ENCODE peak calls at places on chromosomes 16 and 17, in eight cellular contexts. J is uterus, S is lung, C is GM23248, E is endodermal cell, Y is hepatocyte, G is neural progenitor cell, K is brain microvascular endothelial cell. N is an unnamed sample.

GRCh38 chr16:86783626-86784266 is 205.4 kb downstream of the FOXL1 start:
- DNase-seq in J (no peak), S (no peak), C (peak; percentile 71), E (no peak), Y (no peak), G (no peak), K (no peak), N (no peak)

GRCh38 chr17:3843935-3844516 is 2.0 kb downstream of the NCBP3 start:
- DNase-seq in J (no peak), S (no peak), C (peak; percentile 56), E (peak; percentile 92), Y (peak; percentile 63), G (peak; percentile 58), K (no peak), N (no peak)

GRCh38 chr17:55735784-55736405 is 13.2 kb upstream of the TMEM100 start:
- DNase-seq in J (peak; percentile 36), S (no peak), C (peak; percentile 82), E (no peak), Y (peak; percentile 78), G (peak; percentile 74), K (peak; percentile 45), N (no peak)

GRCh38 chr16:19196871-19197270 is 28.8 kb downstream of the SYT17 start:
- DNase-seq in J (no peak), S (peak; percentile 45), C (no peak), E (no peak), Y (no peak), G (no peak), K (no peak), N (no peak)

GRCh38 chr17:38415250-38416194 is 12.7 kb upstream of the ARHGAP23 start:
- DNase-seq in J (no peak), S (peak; percentile 69), C (peak; percentile 74), E (peak; percentile 90), Y (peak; percentile 64), G (peak; percentile 61), K (peak; percentile 31), N (no peak)

GRCh38 chr17:7354262-7354781 is 634 bp upstream of the TMEM95 start:
- DNase-seq in J (no peak), S (no peak), C (peak; percentile 87), E (no peak), Y (peak; percentile 75), G (peak; percentile 62), K (peak; percentile 55), N (no peak)

GRCh38 chr17:67466251-67466650 is 89.2 kb downstream of the PITPNC1 start:
- DNase-seq in J (no peak), S (no peak), C (no peak), E (peak; percentile 50), Y (no peak), G (no peak), K (no peak), N (no peak)

GRCh38 chr16:24493859-24494258 is 45.5 kb upstream of the RBBP6 start:
- DNase-seq in J (no peak), S (no peak), C (peak; percentile 26), E (no peak), Y (no peak), G (no peak), K (no peak), N (no peak)

GRCh38 chr16:2827481-2827790 is 2.7 kb upstream of the ZG16B start:
- DNase-seq in J (no peak), S (no peak), C (no peak), E (peak; percentile 36), Y (no peak), G (no peak), K (no peak), N (no peak)

GRCh38 chr17:34740516-34740915 is 161.1 kb downstream of the TMEM132E start:
- DNase-seq in J (no peak), S (no peak), C (no peak), E (peak; percentile 17), Y (no peak), G (no peak), K (no peak), N (no peak)

GRCh38 chr17:12790806-12791148 is 1.5 kb downstream of the ARHGAP44 start:
- DNase-seq in J (no peak), S (peak; percentile 77), C (no peak), E (no peak), Y (no peak), G (no peak), K (no peak), N (no peak)

GRCh38 chr16:54176376-54176901 is 110.1 kb downstream of the IRX3 start:
- DNase-seq in J (no peak), S (no peak), C (peak; percentile 45), E (peak; percentile 85), Y (peak; percentile 67), G (peak; percentile 13), K (no peak), N (no peak)

GRCh38 chr16:87436225-87437172 is 44.4 kb downstream of the MAP1LC3B start:
- DNase-seq in J (no peak), S (no peak), C (peak; percentile 73), E (no peak), Y (no peak), G (no peak), K (peak; percentile 64), N (no peak)

GRCh38 chr17:80285237-80285920 is 24.7 kb downstream of the RNF213 start:
- DNase-seq in J (no peak), S (no peak), C (no peak), E (no peak), Y (no peak), G (no peak), K (no peak), N (no peak)

GRCh38 chr16:81061855-81062608 is 15.0 kb downstream of the C16orf46 start:
- DNase-seq in J (no peak), S (no peak), C (no peak), E (no peak), Y (no peak), G (no peak), K (no peak), N (no peak)

GRCh38 chr17:35345926-35346771 is 27.3 kb downstream of the SLFN11 start:
- DNase-seq in J (peak; percentile 69), S (peak; percentile 75), C (peak; percentile 71), E (peak; percentile 80), Y (peak; percentile 23), G (peak; percentile 38), K (no peak), N (peak; percentile 40)

GRCh38 chr17:74296548-74296936 is 22.5 kb downstream of the DNAI2 start:
- DNase-seq in J (peak; percentile 30), S (peak; percentile 49), C (peak; percentile 62), E (peak; percentile 94), Y (peak; percentile 88), G (peak; percentile 82), K (peak; percentile 51), N (peak; percentile 78)

GRCh38 chr17:17790673-17791464 is 45.9 kb downstream of the SREBF1 start:
- DNase-seq in J (no peak), S (no peak), C (no peak), E (no peak), Y (no peak), G (no peak), K (no peak), N (no peak)

GRCh38 chr17:17818088-17818526 is 18.7 kb downstream of the SREBF1 start:
- DNase-seq in J (peak; percentile 21), S (no peak), C (peak; percentile 68), E (peak; percentile 81), Y (no peak), G (no peak), K (no peak), N (no peak)

GRCh38 chr17:6094926-6095325 is 24.7 kb downstream of the WSCD1 start:
- DNase-seq in J (no peak), S (no peak), C (no peak), E (no peak), Y (no peak), G (no peak), K (no peak), N (no peak)

GRCh38 chr17:6096201-6097004 is 26.2 kb downstream of the WSCD1 start:
- DNase-seq in J (no peak), S (no peak), C (no peak), E (no peak), Y (no peak), G (no peak), K (no peak), N (no peak)

GRCh38 chr17:6095501-6095900 is 25.3 kb downstream of the WSCD1 start:
- DNase-seq in J (no peak), S (no peak), C (no peak), E (no peak), Y (no peak), G (no peak), K (no peak), N (no peak)

GRCh38 chr17:6092923-6093468 is 22.8 kb downstream of the WSCD1 start:
- DNase-seq in J (no peak), S (no peak), C (no peak), E (no peak), Y (no peak), G (no peak), K (no peak), N (no peak)

GRCh38 chr17:6094453-6094852 is 24.3 kb downstream of the WSCD1 start:
- DNase-seq in J (no peak), S (no peak), C (no peak), E (no peak), Y (no peak), G (no peak), K (no peak), N (no peak)
- H3K27ac ChIP-seq in J (no peak overlapping the region), S (no peak overlapping the region), C (no peak overlapping the region), E (no peak overlapping the region), Y (no peak overlapping the region), G (no peak overlapping the region), K (no peak overlapping the region), N (no peak overlapping the region)

GRCh38 chr16:46746821-46747776 is 1.0 kb downstream of the MYLK3 start:
- DNase-seq in J (no peak), S (no peak), C (no peak), E (peak; percentile 80), Y (no peak), G (no peak), K (no peak), N (no peak)
- H3K27ac ChIP-seq in J (no peak overlapping the region), S (peak overlapping the region; percentile 90), C (no peak overlapping the region), E (no peak overlapping the region), Y (no peak overlapping the region), G (no peak overlapping the region), K (no peak overlapping the region), N (no peak overlapping the region)

GRCh38 chr16:8855972-8856371 is 12.8 kb downstream of the CARHSP1 start:
- DNase-seq in J (no peak), S (no peak), C (no peak), E (no peak), Y (no peak), G (no peak), K (no peak), N (no peak)
- H3K27ac ChIP-seq in J (no peak overlapping the region), S (no peak overlapping the region), C (no peak overlapping the region), E (no peak overlapping the region), Y (no peak overlapping the region), G (no peak overlapping the region), K (no peak overlapping the region), N (no peak overlapping the region)

GRCh38 chr17:40062347-40063033 is at the start of gene THRA:
- DNase-seq in J (peak; percentile 71), S (peak; percentile 56), C (peak; percentile 86), E (peak; percentile 89), Y (peak; percentile 92), G (peak; percentile 90), K (no peak), N (peak; percentile 55)
- H3K27ac ChIP-seq in J (peak within 1 kb of the TSS; percentile 98), S (peak within 1 kb of the TSS; percentile 97), C (no peak within 1 kb of the TSS), E (peak within 1 kb of the TSS; percentile 60), Y (peak within 1 kb of the TSS; percentile 88), G (no peak within 1 kb of the TSS), K (no peak within 1 kb of the TSS), N (peak within 1 kb of the TSS; percentile 100)

DNA sequence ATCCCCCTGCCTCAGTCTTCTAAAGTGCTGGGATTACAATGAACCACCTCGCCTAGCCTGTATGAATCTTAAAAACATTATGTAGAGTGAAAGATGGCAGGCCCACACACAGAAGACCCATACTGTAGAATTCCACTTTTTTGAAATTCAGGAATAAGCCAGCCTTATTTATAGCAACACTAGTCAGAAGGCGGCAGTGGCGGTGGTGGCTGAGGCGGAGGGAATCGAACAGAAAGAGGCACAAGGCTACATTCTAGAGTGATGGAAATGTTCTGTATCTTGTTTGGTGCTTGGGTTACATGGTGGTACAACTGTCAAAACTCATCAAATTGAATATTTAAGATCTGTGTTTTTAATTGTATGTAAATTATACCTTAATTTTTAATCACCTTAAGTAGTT is 11.3 kb downstream of the GFOD2 start:
- DNase-seq in J (no peak), S (no peak), C (no peak), E (no peak), Y (no peak), G (no peak), K (no peak), N (no peak)
- H3K27ac ChIP-seq in J (no peak overlapping the region), S (no peak overlapping the region), C (peak overlapping the region; percentile 17), E (no peak overlapping the region), Y (no peak overlapping the region), G (no peak overlapping the region), K (no peak overlapping the region), N (no peak overlapping the region)